ENCODE peak calls at places on chromosomes 2 and 18, in four cellular contexts. One of them, this sample, is unnamed.

GRCh38 chr2:25548587-25548986 is 124.8 kb downstream of the DTNB start:
- DNase-seq in lower lobe of right lung: no peak
- DNase-seq in CD4-positive, alpha-beta memory T cell: no peak
- DNase-seq in heart right ventricle: no peak
- DNase-seq in this sample: no peak

GRCh38 chr2:168156661-168157060 is 90.7 kb downstream of the STK39 start:
- DNase-seq in CD4-positive, alpha-beta memory T cell: no peak
- DNase-seq in heart right ventricle: peak; percentile 33
- DNase-seq in lower lobe of right lung: no peak
- DNase-seq in this sample: no peak

GRCh38 chr2:51516667-51517066 is 484.7 kb upstream of the NRXN1 start:
- DNase-seq in lower lobe of right lung: no peak
- DNase-seq in CD4-positive, alpha-beta memory T cell: no peak
- DNase-seq in heart right ventricle: no peak
- DNase-seq in this sample: no peak

GRCh38 chr2:64770781-64771334 is 117.1 kb upstream of the SERTAD2 start:
- DNase-seq in CD4-positive, alpha-beta memory T cell: no peak
- DNase-seq in heart right ventricle: no peak
- DNase-seq in lower lobe of right lung: no peak
- DNase-seq in this sample: no peak

GRCh38 chr2:20577495-20578235 is 73.2 kb downstream of the HS1BP3 start:
- DNase-seq in CD4-positive, alpha-beta memory T cell: no peak
- DNase-seq in lower lobe of right lung: peak; percentile 46
- DNase-seq in heart right ventricle: peak; percentile 14
- DNase-seq in this sample: no peak

GRCh38 chr2:17804358-17804757 is 11.9 kb upstream of the MSGN1 start:
- DNase-seq in heart right ventricle: no peak
- DNase-seq in lower lobe of right lung: no peak
- DNase-seq in CD4-positive, alpha-beta memory T cell: no peak
- DNase-seq in this sample: no peak

GRCh38 chr2:220940646-220941045 is 631.5 kb downstream of the EPHA4 start:
- DNase-seq in heart right ventricle: no peak
- DNase-seq in lower lobe of right lung: no peak
- DNase-seq in CD4-positive, alpha-beta memory T cell: no peak
- DNase-seq in this sample: no peak

GRCh38 chr18:33710269-33710668 is 132.2 kb downstream of the ASXL3 start:
- DNase-seq in lower lobe of right lung: no peak
- DNase-seq in heart right ventricle: no peak
- DNase-seq in CD4-positive, alpha-beta memory T cell: no peak
- DNase-seq in this sample: no peak

GRCh38 chr2:100237770-100238169 is 84.5 kb downstream of the LONRF2 start:
- DNase-seq in CD4-positive, alpha-beta memory T cell: no peak
- DNase-seq in heart right ventricle: no peak
- DNase-seq in lower lobe of right lung: no peak
- DNase-seq in this sample: no peak

GRCh38 chr2:46535360-46535759 is 56.0 kb downstream of the TMEM247 start:
- DNase-seq in lower lobe of right lung: no peak
- DNase-seq in heart right ventricle: no peak
- DNase-seq in CD4-positive, alpha-beta memory T cell: peak; percentile 25
- DNase-seq in this sample: peak; percentile 35

GRCh38 chr18:55097406-55098170 is 138.3 kb upstream of the CCDC68 start:
- DNase-seq in lower lobe of right lung: no peak
- DNase-seq in CD4-positive, alpha-beta memory T cell: no peak
- DNase-seq in heart right ventricle: no peak
- DNase-seq in this sample: no peak

GRCh38 chr2:157480182-157480961 is 36.5 kb upstream of the CYTIP start:
- DNase-seq in heart right ventricle: peak; percentile 70
- DNase-seq in lower lobe of right lung: peak; percentile 58
- DNase-seq in CD4-positive, alpha-beta memory T cell: no peak
- DNase-seq in this sample: no peak

GRCh38 chr2:59732861-59733603 is 820.4 kb downstream of the BCL11A start:
- DNase-seq in CD4-positive, alpha-beta memory T cell: no peak
- DNase-seq in heart right ventricle: no peak
- DNase-seq in lower lobe of right lung: no peak
- DNase-seq in this sample: no peak

GRCh38 chr2:44324971-44325426 is 36.3 kb downstream of the PREPL start:
- DNase-seq in lower lobe of right lung: no peak
- DNase-seq in CD4-positive, alpha-beta memory T cell: no peak
- DNase-seq in heart right ventricle: no peak
- DNase-seq in this sample: no peak

GRCh38 chr18:63186934-63187574 is 132.5 kb downstream of the BCL2 start:
- DNase-seq in lower lobe of right lung: no peak
- DNase-seq in CD4-positive, alpha-beta memory T cell: no peak
- DNase-seq in heart right ventricle: no peak
- DNase-seq in this sample: no peak

GRCh38 chr18:63186520-63186919 is 133.0 kb downstream of the BCL2 start:
- DNase-seq in CD4-positive, alpha-beta memory T cell: no peak
- DNase-seq in heart right ventricle: no peak
- DNase-seq in lower lobe of right lung: no peak
- DNase-seq in this sample: no peak

GRCh38 chr18:63188063-63188462 is 131.5 kb downstream of the BCL2 start:
- DNase-seq in lower lobe of right lung: no peak
- DNase-seq in CD4-positive, alpha-beta memory T cell: no peak
- DNase-seq in heart right ventricle: no peak
- DNase-seq in this sample: no peak

GRCh38 chr18:63183952-63184351 is 135.6 kb downstream of the BCL2 start:
- DNase-seq in heart right ventricle: no peak
- DNase-seq in lower lobe of right lung: no peak
- DNase-seq in CD4-positive, alpha-beta memory T cell: no peak
- DNase-seq in this sample: no peak

DNA sequence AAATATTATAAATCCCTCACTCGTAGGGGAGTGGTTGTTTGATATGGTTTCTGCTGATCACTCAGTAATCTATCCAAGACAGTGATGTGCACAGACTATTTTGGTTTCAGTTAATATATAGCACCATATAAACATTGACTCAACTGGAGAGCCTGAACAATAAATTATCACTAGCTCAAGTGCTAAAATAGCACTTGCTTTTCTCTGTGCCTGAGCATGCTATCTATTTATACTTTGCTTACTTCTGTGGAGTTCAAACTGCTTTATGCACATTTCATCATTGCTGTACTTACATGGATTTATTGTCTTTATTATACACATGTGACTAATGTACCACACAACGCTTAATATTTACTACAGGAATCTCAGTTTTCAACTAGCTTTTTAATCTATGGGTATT is 133.6 kb downstream of the BCL2 start:
- DNase-seq in CD4-positive, alpha-beta memory T cell: no peak
- DNase-seq in heart right ventricle: no peak
- DNase-seq in lower lobe of right lung: no peak
- DNase-seq in this sample: no peak
- H3K4me1 ChIP-seq in CD4-positive, alpha-beta memory T cell: peaks cover 63% of the 10 kb centered on the region
- H3K4me1 ChIP-seq in heart right ventricle: no peaks in the 10 kb centered on the region
- H3K4me1 ChIP-seq in lower lobe of right lung: peaks cover 4% of the 10 kb centered on the region
- H3K4me1 ChIP-seq in this sample: peaks cover 46% of the 10 kb centered on the region

GRCh38 chr2:38077431-38077769 is 1.4 kb upstream of the CYP1B1 start:
- DNase-seq in heart right ventricle: no peak
- DNase-seq in CD4-positive, alpha-beta memory T cell: no peak
- DNase-seq in lower lobe of right lung: no peak
- DNase-seq in this sample: no peak

GRCh38 chr2:38075436-38076249 is at the start of gene CYP1B1:
- DNase-seq in lower lobe of right lung: peak; percentile 71
- DNase-seq in CD4-positive, alpha-beta memory T cell: no peak
- DNase-seq in heart right ventricle: no peak
- DNase-seq in this sample: no peak

GRCh38 chr2:38074775-38075435 is 1.0 kb downstream of the CYP1B1 start:
- DNase-seq in lower lobe of right lung: peak; percentile 63
- DNase-seq in CD4-positive, alpha-beta memory T cell: no peak
- DNase-seq in heart right ventricle: peak; percentile 42
- DNase-seq in this sample: no peak

GRCh38 chr2:38076250-38076709 is 329 bp upstream of the CYP1B1 start:
- DNase-seq in heart right ventricle: peak; percentile 74
- DNase-seq in lower lobe of right lung: peak; percentile 88
- DNase-seq in CD4-positive, alpha-beta memory T cell: no peak
- DNase-seq in this sample: no peak

DNA sequence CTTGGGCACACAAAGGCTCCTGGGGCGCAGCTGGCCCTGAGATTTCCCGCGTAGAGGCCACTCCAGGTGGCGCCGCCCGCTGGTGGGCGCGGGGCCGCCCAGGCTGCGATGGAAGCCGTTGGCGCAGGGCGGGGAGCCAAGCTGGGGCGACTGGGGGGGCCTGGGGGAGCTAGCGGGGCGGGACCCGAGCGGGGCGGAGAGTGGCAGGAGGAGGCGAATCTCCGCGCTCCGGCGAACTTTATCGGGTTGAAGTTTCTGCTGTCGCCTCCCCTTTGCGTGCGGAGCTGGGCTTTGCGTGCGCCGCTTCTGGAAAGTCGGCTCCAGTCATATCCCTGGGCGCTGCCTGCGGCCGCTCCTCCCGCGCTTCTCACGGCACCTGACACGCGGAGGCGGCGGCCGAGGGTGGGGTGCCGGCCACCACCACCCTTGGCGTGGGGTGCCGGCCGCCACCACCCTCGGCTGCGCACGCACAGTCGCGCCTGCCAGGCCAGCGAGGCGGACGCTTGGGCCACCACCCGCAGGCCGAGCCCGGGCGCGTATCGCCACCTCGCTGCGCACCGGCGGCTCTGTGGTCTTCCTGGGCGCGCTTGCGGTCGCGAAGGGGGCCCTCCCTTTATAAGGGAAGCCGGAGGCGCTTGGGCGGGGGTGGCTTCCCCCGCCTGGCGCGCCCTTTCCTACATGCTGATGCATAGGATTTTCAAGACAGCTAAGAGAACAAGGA is 919 bp upstream of the CYP1B1 start:
- DNase-seq in heart right ventricle: peak; percentile 79
- DNase-seq in lower lobe of right lung: peak; percentile 90
- DNase-seq in CD4-positive, alpha-beta memory T cell: no peak
- DNase-seq in this sample: no peak
- H3K4me3 ChIP-seq in heart right ventricle: peak overlapping the region; percentile 56
- H3K4me3 ChIP-seq in lower lobe of right lung: peak overlapping the region; percentile 65
- H3K4me3 ChIP-seq in CD4-positive, alpha-beta memory T cell: no peak overlapping the region
- H3K4me3 ChIP-seq in this sample: no peak overlapping the region

DNA sequence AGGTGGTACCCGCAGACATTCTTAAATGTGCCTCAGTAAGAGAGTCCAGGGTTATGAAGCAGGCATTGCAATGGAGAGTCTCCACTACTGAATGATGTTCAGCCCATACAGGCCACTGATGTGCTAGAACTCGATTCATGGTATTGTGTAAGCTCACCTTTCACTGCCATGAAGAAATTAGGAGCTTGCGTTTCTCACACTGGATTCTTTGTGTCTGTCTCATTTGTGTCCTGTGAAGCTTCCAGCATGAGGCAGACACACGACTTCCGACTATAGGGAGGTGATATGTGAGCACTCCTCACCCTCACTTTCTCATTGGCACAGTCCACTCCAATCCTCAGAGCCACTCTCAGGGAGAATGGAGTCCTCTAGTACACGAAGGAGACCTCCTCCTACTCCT is 677.4 kb upstream of the RAB6C start:
- DNase-seq in heart right ventricle: no peak
- DNase-seq in CD4-positive, alpha-beta memory T cell: no peak
- DNase-seq in lower lobe of right lung: no peak
- DNase-seq in this sample: no peak
- H3K27ac ChIP-seq in heart right ventricle: peak overlapping the region; percentile 26
- H3K27ac ChIP-seq in CD4-positive, alpha-beta memory T cell: no peak overlapping the region
- H3K27ac ChIP-seq in lower lobe of right lung: no peak overlapping the region
- H3K27ac ChIP-seq in this sample: no peak overlapping the region

DNA sequence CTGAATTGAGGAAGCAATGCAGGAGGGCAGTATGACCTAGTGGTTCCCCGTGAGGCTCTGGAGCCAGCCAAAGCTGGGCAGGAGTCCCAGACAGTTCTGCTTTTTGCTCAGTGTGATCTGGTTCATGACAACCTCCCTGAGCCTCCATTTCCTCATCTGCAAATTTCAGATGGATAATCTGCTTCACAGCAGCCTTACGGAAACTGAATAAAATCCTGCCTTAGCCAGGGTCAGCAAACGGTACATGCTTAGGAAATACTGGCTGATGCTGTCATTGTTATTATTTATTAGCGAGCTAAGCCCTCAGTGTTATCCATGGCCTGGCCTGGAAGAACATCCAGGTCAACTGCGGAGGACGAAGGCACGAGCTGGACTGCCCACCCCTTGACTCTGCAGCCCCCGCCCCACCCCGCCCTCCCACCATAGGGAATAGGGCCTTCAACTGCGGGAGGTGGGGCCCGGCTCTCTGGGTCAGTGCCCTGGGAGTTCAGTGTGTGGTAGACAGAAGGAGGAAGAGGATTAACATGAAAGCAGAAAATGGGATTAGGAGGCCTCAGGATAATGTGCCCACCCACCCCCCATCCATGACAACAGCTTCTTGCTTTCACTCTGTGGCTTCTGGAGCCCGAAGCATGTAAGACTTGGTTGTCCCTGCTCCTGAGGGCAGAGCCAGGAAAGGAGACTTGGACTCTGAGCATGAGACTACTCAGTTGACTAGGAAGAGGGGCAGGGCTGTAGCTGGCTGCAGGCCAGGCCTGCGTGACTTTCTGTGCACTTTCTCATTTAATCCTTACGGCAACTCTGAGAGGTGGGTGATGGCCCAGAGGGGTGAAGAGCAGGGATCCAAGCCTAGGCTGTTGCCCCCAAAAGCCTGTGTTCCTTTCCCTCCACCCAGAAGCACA is 13.1 kb downstream of the PKDCC start:
- DNase-seq in CD4-positive, alpha-beta memory T cell: no peak
- DNase-seq in heart right ventricle: peak; percentile 61
- DNase-seq in lower lobe of right lung: no peak
- DNase-seq in this sample: no peak
- H3K4me1 ChIP-seq in CD4-positive, alpha-beta memory T cell: no peaks in the 10 kb centered on the region
- H3K4me1 ChIP-seq in heart right ventricle: peaks cover 5% of the 10 kb centered on the region
- H3K4me1 ChIP-seq in lower lobe of right lung: peaks cover 37% of the 10 kb centered on the region
- H3K4me1 ChIP-seq in this sample: no peaks in the 10 kb centered on the region

DNA sequence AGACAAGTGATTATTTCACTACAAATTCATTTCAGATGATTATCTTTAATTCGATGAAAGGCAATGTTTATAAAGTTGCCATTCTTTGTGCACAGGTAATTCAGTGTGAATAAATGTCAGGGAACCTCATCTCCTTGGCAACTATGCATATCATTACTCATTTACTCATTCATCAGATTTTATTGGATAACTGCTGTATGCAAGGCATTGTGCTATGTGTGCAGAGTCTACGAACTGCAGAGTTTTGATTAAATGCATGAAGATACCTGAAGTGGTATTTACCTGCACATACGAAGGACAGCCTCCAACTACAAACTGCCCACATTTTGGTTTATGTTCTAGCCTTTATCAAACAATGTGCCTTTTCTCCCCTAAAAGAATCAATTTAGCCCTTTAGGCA is 3.5 kb downstream of the RND3 start:
- DNase-seq in heart right ventricle: no peak
- DNase-seq in lower lobe of right lung: no peak
- DNase-seq in CD4-positive, alpha-beta memory T cell: no peak
- DNase-seq in this sample: no peak
- H3K4me3 ChIP-seq in heart right ventricle: peak overlapping the region; percentile 61
- H3K4me3 ChIP-seq in lower lobe of right lung: peak overlapping the region; percentile 71
- H3K4me3 ChIP-seq in CD4-positive, alpha-beta memory T cell: no peak overlapping the region
- H3K4me3 ChIP-seq in this sample: no peak overlapping the region